ENCODE peak calls at places on chromosome 19, in nine cellular contexts. V, F, U, N, Q, I, J, T and G are unnamed samples.

GRCh38 chr19:54674021-54674617 is 11.3 kb downstream of the LILRB4 start:
- DNase-seq in V (no peak), F (peak; percentile 66), U (no peak), N (peak; percentile 53), Q (no peak), I (no peak), J (peak; percentile 39), T (no peak), G (peak; percentile 30)

GRCh38 chr19:49677901-49678674 is 1.0 kb downstream of the PRMT1 start:
- DNase-seq in V (peak; percentile 83), F (peak; percentile 82), U (peak; percentile 89), N (peak; percentile 83), Q (peak; percentile 90), I (peak; percentile 80), J (peak; percentile 70), T (no peak), G (peak; percentile 56)

GRCh38 chr19:1027953-1028902 is 1.8 kb downstream of the CNN2 start:
- DNase-seq in V (no peak), F (peak; percentile 68), U (peak; percentile 88), N (peak; percentile 98), Q (peak; percentile 83), I (peak; percentile 91), J (peak; percentile 95), T (no peak), G (peak; percentile 67)

GRCh38 chr19:5131031-5131865 is 162.3 kb downstream of the KDM4B start:
- DNase-seq in V (no peak), F (no peak), U (no peak), N (no peak), Q (no peak), I (no peak), J (no peak), T (no peak), G (no peak)

GRCh38 chr19:10339380-10339960 is at the start of gene ICAM3:
- DNase-seq in V (no peak), F (no peak), U (no peak), N (no peak), Q (no peak), I (peak; percentile 94), J (no peak), T (no peak), G (no peak)

GRCh38 chr19:7516878-7517277 is 975 bp downstream of the ZNF358 start:
- DNase-seq in V (no peak), F (no peak), U (no peak), N (peak; percentile 24), Q (no peak), I (no peak), J (no peak), T (no peak), G (no peak)

GRCh38 chr19:52237197-52237596 is 32.2 kb upstream of the ZNF766 start:
- DNase-seq in V (no peak), F (no peak), U (no peak), N (no peak), Q (no peak), I (no peak), J (peak; percentile 16), T (no peak), G (no peak)

GRCh38 chr19:55078996-55079395 is 3.3 kb downstream of the EPS8L1 start:
- DNase-seq in V (no peak), F (no peak), U (no peak), N (no peak), Q (no peak), I (peak; percentile 20), J (no peak), T (no peak), G (no peak)

GRCh38 chr19:2608602-2608922 is 93.9 kb downstream of the GNG7 start:
- DNase-seq in V (no peak), F (no peak), U (no peak), N (no peak), Q (no peak), I (no peak), J (no peak), T (no peak), G (no peak)

GRCh38 chr19:2604747-2605329 is 97.7 kb downstream of the GNG7 start:
- DNase-seq in V (no peak), F (no peak), U (peak; percentile 15), N (no peak), Q (no peak), I (no peak), J (no peak), T (peak; percentile 11), G (no peak)

GRCh38 chr19:2610637-2611482 is 91.6 kb downstream of the GNG7 start:
- DNase-seq in V (peak; percentile 93), F (peak; percentile 85), U (peak; percentile 97), N (peak; percentile 98), Q (peak; percentile 92), I (peak; percentile 99), J (peak; percentile 91), T (peak; percentile 94), G (peak; percentile 73)

GRCh38 chr19:2609389-2610116 is 92.9 kb downstream of the GNG7 start:
- DNase-seq in V (no peak), F (no peak), U (no peak), N (no peak), Q (no peak), I (no peak), J (no peak), T (no peak), G (no peak)

DNA sequence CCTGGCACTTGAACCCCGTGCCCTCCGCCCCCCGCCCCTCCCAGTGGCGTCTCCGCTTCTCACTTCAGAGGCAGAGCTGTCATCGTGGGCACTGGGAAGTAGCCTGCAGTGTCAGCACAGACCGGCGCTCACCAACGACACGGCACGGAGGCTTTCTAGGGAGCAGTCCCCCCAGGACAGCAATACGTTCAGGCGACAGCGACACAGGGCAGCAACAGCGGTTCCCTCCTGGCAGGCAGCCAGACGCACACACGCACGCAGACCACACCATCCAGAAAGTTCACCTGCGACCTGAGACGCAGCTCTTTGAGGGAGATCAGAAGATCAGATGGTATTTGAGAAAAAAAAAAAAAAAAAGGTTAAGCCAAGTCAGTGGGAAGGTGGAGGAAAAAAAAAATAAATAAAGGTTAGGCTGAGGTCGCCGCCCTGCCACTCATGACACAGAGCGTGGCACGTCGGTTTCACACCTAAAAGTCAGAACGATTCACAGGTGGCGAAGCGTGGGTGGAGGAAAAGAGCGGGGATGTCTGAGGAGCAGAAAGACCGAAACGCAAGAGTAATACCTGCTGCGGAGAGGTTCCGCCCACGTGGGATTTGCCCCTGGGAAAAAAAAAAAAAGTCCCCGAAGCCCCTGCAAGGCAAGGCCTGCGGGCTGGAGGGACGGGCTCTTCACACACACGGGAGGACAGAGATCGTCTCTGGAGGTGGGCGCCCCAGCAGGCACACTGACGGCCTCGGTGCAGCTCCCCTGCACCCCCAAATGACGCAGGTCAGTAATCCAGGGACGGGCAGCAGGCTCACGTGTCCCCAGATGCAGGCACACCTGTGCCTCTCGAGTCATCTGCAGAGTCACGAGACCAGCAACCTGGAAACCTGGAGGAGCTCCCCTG is 94.5 kb downstream of the GNG7 start:
- DNase-seq in V (no peak), F (no peak), U (peak; percentile 60), N (no peak), Q (no peak), I (no peak), J (no peak), T (no peak), G (no peak)
- H3K4me3 ChIP-seq in V (no peak overlapping the region), F (no peak overlapping the region), U (no peak overlapping the region), N (no peak overlapping the region), Q (no peak overlapping the region), I (no peak overlapping the region), J (no peak overlapping the region), T (no peak overlapping the region), G (no peak overlapping the region)

GRCh38 chr19:46015080-46015960 is 7.5 kb downstream of the PGLYRP1 start:
- DNase-seq in V (no peak), F (peak; percentile 82), U (peak; percentile 86), N (peak; percentile 48), Q (peak; percentile 75), I (peak; percentile 94), J (peak; percentile 8), T (no peak), G (peak; percentile 58)
- H3K4me3 ChIP-seq in V (no peak overlapping the region), F (peak overlapping the region; percentile 59), U (peak overlapping the region; percentile 94), N (no peak overlapping the region), Q (peak overlapping the region; percentile 28), I (peak overlapping the region; percentile 46), J (no peak overlapping the region), T (peak overlapping the region; percentile 58), G (peak overlapping the region; percentile 37)

GRCh38 chr19:48330012-48330681 is 4.8 kb downstream of the EMP3 start:
- DNase-seq in V (peak; percentile 32), F (no peak), U (peak; percentile 85), N (no peak), Q (peak; percentile 93), I (peak; percentile 90), J (peak; percentile 16), T (no peak), G (peak; percentile 69)

GRCh38 chr19:48325265-48325910 is at the start of gene EMP3:
- DNase-seq in V (peak; percentile 79), F (peak; percentile 92), U (peak; percentile 92), N (peak; percentile 98), Q (peak; percentile 53), I (peak; percentile 91), J (peak; percentile 91), T (peak; percentile 92), G (peak; percentile 62)

GRCh38 chr19:48332662-48333466 is 7.5 kb downstream of the EMP3 start:
- DNase-seq in V (peak; percentile 89), F (peak; percentile 99), U (peak; percentile 95), N (peak; percentile 93), Q (peak; percentile 94), I (peak; percentile 93), J (peak; percentile 99), T (peak; percentile 95), G (peak; percentile 100)

GRCh38 chr19:48332351-48332661 is 7.0 kb downstream of the EMP3 start:
- DNase-seq in V (no peak), F (no peak), U (no peak), N (no peak), Q (no peak), I (no peak), J (no peak), T (no peak), G (no peak)

DNA sequence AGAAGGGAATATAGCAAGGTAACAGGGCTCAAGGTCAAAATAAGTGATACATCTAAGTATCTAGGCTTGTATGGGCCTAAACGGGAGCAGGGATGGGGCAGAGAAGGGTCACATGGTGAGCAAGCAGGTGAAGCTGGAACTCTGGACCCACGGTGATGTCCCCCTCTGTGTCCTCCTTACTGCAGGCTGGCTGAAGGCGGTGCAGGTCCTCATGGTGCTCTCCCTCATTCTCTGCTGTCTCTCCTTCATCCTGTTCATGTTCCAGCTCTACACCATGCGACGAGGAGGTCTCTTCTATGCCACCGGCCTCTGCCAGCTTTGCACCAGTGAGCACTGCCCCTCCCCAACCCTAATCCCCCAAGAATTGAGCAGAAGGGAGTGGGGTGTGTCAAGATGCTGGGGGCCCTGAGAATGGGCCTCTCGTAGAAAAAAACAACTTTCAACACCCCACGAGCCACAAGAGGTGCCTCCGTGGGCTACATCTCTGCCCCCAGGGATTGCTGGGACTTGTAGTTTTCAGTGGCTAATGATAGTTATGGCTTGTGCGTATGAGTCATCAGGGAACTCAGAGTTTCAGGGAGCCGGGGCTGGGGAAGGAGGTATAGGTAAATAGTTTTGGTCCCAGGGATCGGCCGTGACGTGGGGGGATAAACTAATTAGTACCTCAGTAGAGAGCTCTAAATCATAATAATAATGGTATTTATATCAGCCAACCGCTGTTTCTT is 4.0 kb downstream of the EMP3 start:
- DNase-seq in V (no peak), F (no peak), U (no peak), N (peak; percentile 63), Q (no peak), I (peak; percentile 36), J (peak; percentile 56), T (no peak), G (peak; percentile 68)
- H3K4me3 ChIP-seq in V (no peak overlapping the region), F (no peak overlapping the region), U (no peak overlapping the region), N (no peak overlapping the region), Q (peak overlapping the region; percentile 45), I (no peak overlapping the region), J (no peak overlapping the region), T (peak overlapping the region; percentile 55), G (no peak overlapping the region)

GRCh38 chr19:56174086-56174485 is 1.7 kb upstream of the GALP start:
- DNase-seq in V (no peak), F (no peak), U (no peak), N (no peak), Q (no peak), I (no peak), J (no peak), T (no peak), G (no peak)

GRCh38 chr19:56174550-56174949 is 1.3 kb upstream of the GALP start:
- DNase-seq in V (no peak), F (peak; percentile 25), U (no peak), N (no peak), Q (no peak), I (no peak), J (no peak), T (no peak), G (no peak)

GRCh38 chr19:56177564-56178243 is 1.9 kb downstream of the GALP start:
- DNase-seq in V (no peak), F (no peak), U (no peak), N (no peak), Q (no peak), I (no peak), J (no peak), T (no peak), G (no peak)

DNA sequence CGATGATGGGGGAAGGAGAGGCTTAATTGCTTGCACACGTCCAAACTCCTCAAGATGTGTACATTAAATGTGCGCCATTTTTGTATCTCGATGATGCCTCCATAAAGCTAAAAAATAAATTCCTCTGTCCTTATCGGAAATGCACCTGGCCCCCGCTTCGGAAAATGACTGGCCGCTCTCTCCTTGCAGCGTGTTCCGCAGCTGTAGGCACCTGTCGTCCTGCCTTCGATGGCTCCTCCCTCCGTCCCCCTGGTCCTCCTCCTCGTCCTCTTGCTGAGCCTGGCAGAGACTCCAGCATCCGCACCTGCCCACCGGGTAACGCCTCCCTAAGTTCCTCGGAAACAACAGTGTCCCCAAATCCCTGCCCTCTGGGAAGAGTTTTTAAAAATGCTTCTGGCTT is 1.1 kb downstream of the GALP start:
- DNase-seq in V (no peak), F (no peak), U (no peak), N (no peak), Q (no peak), I (no peak), J (no peak), T (no peak), G (no peak)
- H3K4me3 ChIP-seq in V (no peak overlapping the region), F (no peak overlapping the region), U (no peak overlapping the region), N (no peak overlapping the region), Q (no peak overlapping the region), I (no peak overlapping the region), J (no peak overlapping the region), T (no peak overlapping the region), G (no peak overlapping the region)